ENCODE peak calls at places on chromosome 17, in eight cellular contexts. U is GM12864, E is cardiac muscle cell, H is BJ, J is pancreas, D is AG09309, I is BE2C, C is HAP-1. N is an unnamed sample.

GRCh38 chr17:70314096-70314495 is 144.8 kb downstream of the KCNJ2 start:
- DNase-seq in C (no peak), I (no peak), H (no peak), U (no peak), E (no peak), J (no peak), D (peak), N (no peak)

GRCh38 chr17:43366809-43367587 is 31.8 kb upstream of the ARL4D start:
- DNase-seq in U (no peak), D (no peak), H (no peak), I (no peak), J (no peak), C (peak), E (peak), N (no peak)

GRCh38 chr17:58521680-58522079 is 7.2 kb upstream of the MTMR4 start:
- DNase-seq in D (no peak), E (no peak), J (no peak), C (no peak), I (no peak), U (no peak), H (no peak), N (no peak)

GRCh38 chr17:79779088-79779529 is 1.2 kb downstream of the CBX2 start:
- DNase-seq in I (no peak), C (peak), E (no peak), D (no peak), H (no peak), J (peak), U (no peak), N (no peak)

GRCh38 chr17:42853004-42853403 is 2.0 kb downstream of the AOC3 start:
- DNase-seq in H (no peak), U (no peak), J (no peak), E (no peak), C (no peak), D (no peak), I (no peak), N (no peak)

GRCh38 chr17:31918701-31919128 is 17.2 kb upstream of the UTP6 start:
- DNase-seq in U (no peak), I (no peak), D (no peak), J (no peak), C (no peak), E (peak), H (no peak), N (no peak)

GRCh38 chr17:62876063-62876462 is 67.9 kb upstream of the MARCHF10 start:
- DNase-seq in J (no peak), C (no peak), H (no peak), D (no peak), U (no peak), E (peak), I (no peak), N (no peak)

GRCh38 chr17:46099865-46100264 is 93.4 kb downstream of the KANSL1 start:
- DNase-seq in J (no peak), E (no peak), C (no peak), D (no peak), H (no peak), I (no peak), U (no peak), N (peak)

GRCh38 chr17:68004201-68004600 is 7.9 kb upstream of the C17orf58 start:
- DNase-seq in U (no peak), J (no peak), E (no peak), C (no peak), H (no peak), I (no peak), D (no peak), N (no peak)

GRCh38 chr17:54180919-54181318 is 358.2 kb downstream of the KIF2B start:
- DNase-seq in E (no peak), I (peak), D (no peak), J (no peak), H (no peak), U (no peak), C (no peak), N (no peak)

GRCh38 chr17:77131919-77132318 is 8.8 kb upstream of the SEC14L1 start:
- DNase-seq in J (no peak), I (peak), C (no peak), U (no peak), D (no peak), E (peak), H (no peak), N (no peak)

GRCh38 chr17:16989230-16989952 is 17.5 kb upstream of the TNFRSF13B start:
- DNase-seq in J (no peak), C (no peak), D (no peak), U (peak), E (no peak), I (no peak), H (no peak), N (no peak)

DNA sequence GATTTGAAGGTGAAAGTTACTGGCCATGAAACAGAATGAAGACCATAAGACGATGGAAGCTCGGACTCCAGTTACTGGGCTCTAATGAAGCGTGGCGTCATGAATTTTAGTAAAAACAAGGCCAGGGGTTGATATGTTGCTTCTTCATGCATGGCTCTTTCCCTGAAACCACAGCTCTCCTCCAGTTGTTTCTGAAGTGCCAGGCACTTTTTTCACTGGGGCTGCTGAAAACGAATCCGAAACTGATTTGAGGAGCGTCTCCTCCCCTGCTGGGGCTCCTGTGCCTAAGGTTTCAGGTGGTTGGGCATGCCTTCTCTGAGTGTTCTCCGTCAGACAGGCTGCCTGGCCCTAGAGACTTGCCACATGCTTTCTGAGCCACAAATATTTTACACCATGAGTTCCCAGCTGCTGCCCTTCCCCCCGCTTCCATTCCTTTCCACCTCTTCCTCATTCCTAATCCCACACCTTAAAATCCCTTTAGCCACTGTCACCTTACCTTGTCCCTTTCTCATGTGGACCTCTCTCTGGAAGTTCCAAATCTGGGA is 3.7 kb upstream of the MYL4 start:
- DNase-seq in U (peak), I (no peak), H (peak), E (peak), J (no peak), C (no peak), D (no peak), N (no peak)
- H3K4me3 ChIP-seq in U (peak), I (no peak), H (no peak), E (no peak), J (no peak), C (no peak), D (no peak), N (no peak)

GRCh38 chr17:38885728-38886642 is 16.1 kb downstream of the LASP1 start:
- DNase-seq in I (peak), U (no peak), H (no peak), E (peak), D (no peak), C (peak), J (no peak), N (no peak)
- H3K4me3 ChIP-seq in I (no peak), U (no peak), H (no peak), E (no peak), D (no peak), C (no peak), J (no peak), N (no peak)

DNA sequence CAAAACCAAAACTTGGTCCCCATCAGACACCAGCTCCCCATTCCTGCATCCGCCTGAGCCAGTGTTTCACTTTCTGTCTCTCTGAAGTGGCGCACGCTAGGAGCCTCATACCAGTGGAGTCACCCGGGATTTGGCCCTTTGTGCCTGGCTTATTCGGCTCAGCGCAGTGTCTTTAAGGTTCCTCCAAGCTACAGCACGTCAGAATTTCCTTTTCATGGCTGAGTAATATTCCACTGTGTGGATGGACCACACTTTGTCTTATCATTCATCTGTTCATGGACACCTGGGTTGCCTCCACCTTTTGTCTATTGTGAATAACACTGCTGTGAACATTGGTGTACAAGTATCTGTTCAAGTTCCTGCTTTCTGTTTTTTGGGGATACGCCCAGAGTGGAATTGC is 45.2 kb upstream of the CHMP6 start:
- DNase-seq in U (no peak), C (no peak), D (no peak), H (no peak), E (no peak), I (peak), J (no peak), N (no peak)
- H3K4me3 ChIP-seq in U (no peak), C (no peak), D (no peak), H (no peak), E (no peak), I (no peak), J (no peak), N (no peak)

GRCh38 chr17:38469875-38470274 is 41.6 kb downstream of the ARHGAP23 start:
- DNase-seq in H (no peak), I (no peak), U (no peak), J (no peak), E (peak), D (no peak), C (no peak), N (no peak)

GRCh38 chr17:38465420-38466345 is 37.4 kb downstream of the ARHGAP23 start:
- DNase-seq in J (no peak), C (no peak), D (no peak), I (no peak), U (no peak), H (peak), E (peak), N (no peak)

GRCh38 chr17:38466346-38467315 is 38.4 kb downstream of the ARHGAP23 start:
- DNase-seq in I (no peak), D (no peak), C (no peak), H (no peak), U (no peak), J (no peak), E (no peak), N (no peak)

GRCh38 chr17:38464723-38465419 is 36.6 kb downstream of the ARHGAP23 start:
- DNase-seq in E (peak), J (no peak), H (peak), U (no peak), C (no peak), D (peak), I (peak), N (no peak)

DNA sequence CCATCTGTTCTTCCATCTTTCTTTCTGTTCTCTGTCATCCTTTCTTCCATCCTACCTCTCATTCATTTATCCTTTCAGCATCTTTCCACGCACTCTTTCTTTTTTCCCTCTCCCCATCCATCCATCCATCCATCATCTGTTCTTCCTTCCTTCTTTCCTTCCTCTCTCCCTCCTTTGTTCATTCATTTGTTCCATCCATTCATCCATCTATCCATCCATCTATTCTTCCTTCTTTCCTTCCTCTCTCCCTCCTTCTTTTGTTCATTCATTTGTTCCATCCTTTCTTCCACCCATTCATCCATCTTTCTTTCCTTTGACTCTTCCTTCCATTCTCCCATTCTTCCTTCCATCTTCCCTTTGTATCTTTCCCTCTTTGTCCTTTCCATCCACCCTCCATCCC is 39.2 kb downstream of the ARHGAP23 start:
- DNase-seq in E (no peak), I (no peak), D (no peak), C (no peak), U (no peak), H (no peak), J (no peak), N (no peak)
- H3K4me3 ChIP-seq in E (no peak), I (no peak), D (no peak), C (no peak), U (no peak), H (no peak), J (no peak), N (no peak)

GRCh38 chr17:21005803-21006202 is 37.0 kb downstream of the USP22 start:
- DNase-seq in C (no peak), H (no peak), D (no peak), U (no peak), E (no peak), J (no peak), I (no peak), N (no peak)
- H3K4me3 ChIP-seq in C (no peak), H (no peak), D (no peak), U (no peak), E (no peak), J (no peak), I (no peak), N (no peak)

DNA sequence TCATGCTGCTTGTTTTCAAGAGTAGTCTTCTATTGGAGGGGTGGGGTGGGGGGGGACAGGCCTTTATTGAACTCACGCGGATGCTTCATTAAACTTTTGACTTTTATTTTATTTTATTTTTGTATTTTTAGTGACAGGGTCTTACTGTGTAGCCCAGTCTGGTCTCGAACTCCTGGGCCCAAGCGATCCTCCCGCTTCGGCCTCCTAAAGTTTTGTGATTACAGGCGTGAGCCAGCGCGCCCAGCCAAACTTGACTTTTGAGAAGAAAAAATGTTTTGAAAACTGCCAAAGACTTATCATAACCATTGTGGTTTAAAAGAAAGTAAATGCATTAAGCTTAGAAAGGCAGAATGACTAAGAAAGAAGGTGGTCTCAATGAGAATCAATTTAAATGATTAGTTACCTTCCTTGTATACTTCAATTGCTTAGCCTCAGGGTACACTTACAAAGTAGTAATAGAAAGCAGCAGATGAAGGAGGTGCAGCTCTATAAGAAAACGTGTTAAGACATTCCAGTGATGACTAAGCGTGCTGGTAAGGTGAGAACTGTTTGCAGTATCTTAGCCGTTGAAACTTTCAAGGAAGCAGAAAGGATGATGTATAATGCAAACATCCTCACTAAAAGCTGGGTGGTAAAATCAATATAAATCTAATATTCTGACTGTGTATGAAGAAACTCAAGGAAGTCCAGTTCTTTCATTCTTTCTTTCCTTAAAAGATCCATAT is 1.2 kb downstream of the AP2B1 start:
- DNase-seq in J (no peak), I (no peak), D (no peak), H (no peak), C (peak), U (no peak), E (peak), N (peak)
- H3K4me3 ChIP-seq in J (no peak), I (peak), D (peak), H (peak), C (peak), U (peak), E (peak), N (peak)

DNA sequence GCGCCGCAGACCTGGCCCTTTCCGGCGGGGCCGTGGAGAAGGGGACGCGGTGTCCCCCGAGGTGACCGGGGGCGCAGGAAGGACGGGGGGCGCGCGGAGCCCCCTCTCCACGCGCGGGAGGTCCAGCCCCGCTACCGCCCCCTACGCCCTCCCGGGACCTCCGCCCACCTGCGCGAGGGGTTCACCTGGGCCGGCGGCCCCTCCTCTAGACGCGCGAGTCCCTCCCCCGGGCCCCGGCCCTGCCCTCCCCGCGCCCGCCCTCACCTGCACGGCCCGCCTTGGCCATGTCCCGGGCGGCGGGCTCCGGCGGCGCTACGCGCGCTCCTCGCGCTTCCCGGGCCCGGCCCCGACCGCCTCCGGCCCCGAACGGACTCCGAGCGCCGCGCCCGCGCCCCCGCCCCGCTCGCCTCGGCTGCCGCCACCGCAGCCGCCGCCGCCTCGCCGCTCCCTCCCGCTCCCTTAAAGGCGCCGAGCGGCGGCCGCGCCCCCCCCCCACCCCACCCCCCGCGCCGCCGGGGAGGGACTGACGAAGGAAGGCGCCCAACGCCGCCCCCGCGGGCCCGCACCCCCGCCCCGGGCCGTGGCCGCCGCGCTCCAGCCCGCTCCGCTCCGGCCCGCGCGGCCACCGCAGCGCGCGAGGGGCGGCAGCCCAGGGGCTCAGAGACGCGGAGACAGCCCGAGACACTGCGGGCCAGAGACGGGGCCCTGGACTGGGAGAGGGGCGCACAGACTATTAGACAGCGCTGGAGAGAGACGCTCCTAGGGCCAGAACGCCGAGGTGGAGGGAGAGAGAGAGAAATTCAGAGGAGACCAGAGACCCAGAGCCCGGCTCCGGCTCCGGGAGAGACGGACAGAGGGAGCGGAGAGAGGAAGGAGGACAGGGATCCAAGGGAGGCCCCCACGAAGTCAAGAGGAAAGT is at the start of gene PITPNM3:
- DNase-seq in I (no peak), C (no peak), H (no peak), U (no peak), D (no peak), E (no peak), J (peak), N (no peak)
- H3K4me3 ChIP-seq in I (no peak), C (peak), H (peak), U (no peak), D (peak), E (peak), J (peak), N (peak)

DNA sequence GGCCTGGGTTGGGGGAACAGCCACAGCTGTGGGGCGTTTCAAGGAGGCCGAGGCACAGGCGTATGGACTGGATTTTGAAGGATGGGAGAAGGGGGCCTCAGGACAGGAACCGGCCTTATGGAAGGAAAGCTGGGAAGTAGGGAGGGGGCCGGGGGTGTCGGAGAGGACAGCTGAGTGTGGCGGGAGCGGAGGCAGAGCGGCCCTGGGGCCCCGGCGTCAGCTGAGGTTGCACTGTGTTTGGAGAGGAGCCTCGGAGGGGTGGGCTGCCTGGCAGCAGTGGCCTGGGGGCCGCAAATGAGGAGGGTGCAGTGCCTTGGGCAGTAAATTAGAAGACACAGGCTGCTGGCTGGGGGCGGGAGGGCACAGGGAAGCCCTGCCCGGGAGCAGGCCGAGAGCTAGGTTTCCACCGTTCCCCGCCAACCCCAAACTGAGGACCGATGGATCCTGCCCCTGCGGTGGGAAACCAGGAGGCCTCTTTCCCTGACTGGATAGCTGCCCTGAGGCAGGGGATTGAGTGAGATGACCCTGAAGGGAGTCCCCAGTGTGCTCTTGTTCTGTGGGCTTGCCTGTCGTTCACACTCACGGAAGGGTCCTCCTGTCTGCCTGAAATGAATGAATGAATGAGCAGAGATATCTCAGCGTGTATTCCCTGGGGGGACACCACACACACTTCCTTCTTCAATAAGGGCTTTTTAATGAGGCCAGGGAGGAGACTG is 18.5 kb downstream of the FOXJ1 start:
- DNase-seq in C (no peak), I (no peak), E (no peak), H (no peak), J (peak), D (no peak), U (no peak), N (no peak)
- H3K4me3 ChIP-seq in C (no peak), I (no peak), E (no peak), H (no peak), J (no peak), D (no peak), U (no peak), N (no peak)

N was measured in LNCaP clone FGC.